ENCODE peak calls at places on chromosomes 2 and 18, in seven cellular contexts. E, O, H, P, L, T and B are unnamed samples.
A peak's percentile ranks its signal among the peaks of the same experiment; 100 is the strongest.

GRCh38 chr2:226995625-226996041 is 159.8 kb downstream of the RHBDD1 start:
- DNase-seq in P (no peak), E (no peak), H (peak; percentile 77), L (no peak), T (peak; percentile 82), O (no peak), B (no peak)

GRCh38 chr2:207813221-207813916 is 43.7 kb upstream of the FZD5 start:
- DNase-seq in O (no peak), L (no peak), H (no peak), P (no peak), E (no peak), T (no peak), B (no peak)

GRCh38 chr18:43760010-43760409 is 482.7 kb upstream of the SYT4 start:
- DNase-seq in L (no peak), E (no peak), P (no peak), H (no peak), O (no peak), T (no peak), B (no peak)

GRCh38 chr18:41992066-41992465 is 37.0 kb downstream of the PIK3C3 start:
- DNase-seq in P (no peak), E (no peak), O (no peak), L (no peak), H (no peak), T (no peak), B (no peak)

GRCh38 chr2:15747698-15748471 is 156.2 kb downstream of the DDX1 start:
- DNase-seq in O (no peak), E (no peak), H (no peak), T (no peak), P (no peak), L (no peak), B (no peak)

GRCh38 chr2:20141056-20141762 is 83.7 kb downstream of the SDC1 start:
- DNase-seq in H (peak; percentile 96), E (peak; percentile 61), L (peak; percentile 85), P (peak; percentile 67), T (peak; percentile 90), O (no peak), B (no peak)

GRCh38 chr18:42614619-42615293 is 500.7 kb downstream of the RIT2 start:
- DNase-seq in P (no peak), H (no peak), L (no peak), E (no peak), T (no peak), O (no peak), B (no peak)

GRCh38 chr2:17800219-17800618 is 16.0 kb upstream of the MSGN1 start:
- DNase-seq in T (no peak), E (peak; percentile 76), L (no peak), H (peak; percentile 18), O (no peak), P (no peak), B (no peak)

GRCh38 chr2:46770622-46771021 is 145.0 kb downstream of the MCFD2 start:
- DNase-seq in T (no peak), H (peak; percentile 96), E (peak; percentile 90), O (no peak), P (no peak), L (no peak), B (no peak)

GRCh38 chr2:184611221-184612085 is 13.1 kb downstream of the ZNF804A start:
- DNase-seq in T (no peak), H (peak; percentile 48), P (no peak), L (no peak), O (no peak), E (no peak), B (no peak)

GRCh38 chr18:48563027-48563426 is 24.2 kb downstream of the CTIF start:
- DNase-seq in T (no peak), H (peak; percentile 92), L (no peak), O (no peak), P (no peak), E (no peak), B (no peak)

GRCh38 chr2:74186038-74186437 is 7.4 kb upstream of the MOB1A start:
- DNase-seq in E (no peak), P (no peak), H (no peak), T (peak; percentile 31), L (no peak), O (no peak), B (no peak)

GRCh38 chr2:28361991-28362710 is 30.5 kb upstream of the FOSL2 start:
- DNase-seq in T (no peak), H (no peak), L (no peak), O (no peak), P (no peak), E (no peak), B (no peak)

GRCh38 chr2:86308984-86309695 is 28.3 kb downstream of the REEP1 start:
- DNase-seq in L (no peak), H (no peak), O (no peak), E (no peak), P (no peak), T (no peak), B (no peak)

GRCh38 chr2:85259101-85259590 is 68.6 kb downstream of the TGOLN2 start:
- DNase-seq in H (peak; percentile 65), E (no peak), O (no peak), L (peak; percentile 53), T (no peak), P (no peak), B (no peak)

GRCh38 chr2:111100765-111101162 is 19.9 kb upstream of the BCL2L11 start:
- DNase-seq in P (no peak), E (no peak), T (no peak), O (no peak), L (no peak), H (no peak), B (no peak)

GRCh38 chr2:3785220-3785889 is 82.0 kb downstream of the DCDC2C start:
- DNase-seq in E (no peak), T (no peak), H (peak; percentile 74), P (no peak), O (no peak), L (no peak), B (no peak)

DNA sequence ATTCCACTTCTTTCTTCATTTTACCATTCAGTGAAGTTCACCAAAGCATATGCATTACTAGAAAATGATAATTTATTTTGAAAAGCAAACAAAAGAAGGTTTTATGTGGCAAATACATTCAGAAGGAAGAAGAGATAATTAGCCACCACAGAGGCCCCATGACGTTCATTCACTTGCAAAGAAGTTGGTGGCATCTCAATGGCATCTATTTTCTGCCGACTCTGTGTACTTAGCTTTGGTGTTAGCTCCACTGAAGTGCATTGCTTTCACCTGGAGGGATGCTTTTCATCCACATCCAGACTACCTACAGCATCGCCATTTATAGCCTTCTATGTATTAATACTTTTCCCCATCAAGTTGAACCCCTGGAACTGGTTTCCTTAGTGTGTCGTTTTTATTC is 53.8 kb downstream of the TRIB2 start:
- DNase-seq in E (no peak), L (no peak), H (no peak), O (no peak), T (no peak), P (no peak), B (no peak)
- H3K4me3 ChIP-seq in E (no peak overlapping the region), L (no peak overlapping the region), H (no peak overlapping the region), O (no peak overlapping the region), T (no peak overlapping the region), P (no peak overlapping the region), B (no peak overlapping the region)

GRCh38 chr18:31942999-31943894 is at the start of gene TRAPPC8:
- DNase-seq in L (peak; percentile 99), O (peak; percentile 97), H (peak; percentile 98), T (peak; percentile 99), P (peak; percentile 98), E (peak; percentile 98), B (peak; percentile 98)
- TF ChIP-seq POLR2A in L (peak; percentile 77), O (peak; percentile 60), H (peak; percentile 89), T (peak; percentile 78), P (peak; percentile 50), E (peak; percentile 96), B (peak; percentile 40)

GRCh38 chr2:25361261-25362048 is 19.7 kb upstream of the DNMT3A start:
- DNase-seq in T (no peak), H (no peak), E (no peak), O (no peak), L (no peak), P (no peak), B (no peak)

GRCh38 chr2:25362564-25363145 is 20.9 kb upstream of the DNMT3A start:
- DNase-seq in L (peak; percentile 40), P (no peak), E (no peak), H (no peak), T (peak; percentile 55), O (no peak), B (peak; percentile 27)

GRCh38 chr2:25362049-25362563 is 20.4 kb upstream of the DNMT3A start:
- DNase-seq in L (peak; percentile 87), E (peak; percentile 93), H (peak; percentile 88), P (peak; percentile 93), O (peak; percentile 63), T (peak; percentile 88), B (peak; percentile 94)

GRCh38 chr2:25365241-25365640 is 23.5 kb upstream of the DNMT3A start:
- DNase-seq in H (no peak), O (no peak), L (no peak), E (no peak), T (no peak), P (no peak), B (no peak)

GRCh38 chr2:25363733-25364132 is 22.0 kb upstream of the DNMT3A start:
- DNase-seq in E (no peak), O (no peak), P (no peak), T (no peak), L (peak; percentile 43), H (no peak), B (no peak)
- H3K36me3 ChIP-seq in E (no peaks in the 10 kb centered on the region), O (no peaks in the 10 kb centered on the region), P (no peaks in the 10 kb centered on the region), T (no peaks in the 10 kb centered on the region), L (no peaks in the 10 kb centered on the region), H (no peaks in the 10 kb centered on the region), B (no peaks in the 10 kb centered on the region)

GRCh38 chr2:203721770-203722169 is 15.3 kb downstream of the CD28 start:
- DNase-seq in P (no peak), E (no peak), L (no peak), T (no peak), O (no peak), H (no peak), B (no peak)

GRCh38 chr2:203722411-203722810 is 16.0 kb downstream of the CD28 start:
- DNase-seq in H (peak; percentile 47), E (no peak), L (no peak), T (no peak), P (no peak), O (no peak), B (no peak)

GRCh38 chr2:203719456-203719855 is 13.0 kb downstream of the CD28 start:
- DNase-seq in H (no peak), P (no peak), O (no peak), T (no peak), E (no peak), L (no peak), B (no peak)

GRCh38 chr2:203720011-203720410 is 13.6 kb downstream of the CD28 start:
- DNase-seq in E (no peak), H (no peak), O (no peak), L (no peak), P (no peak), T (no peak), B (no peak)

DNA sequence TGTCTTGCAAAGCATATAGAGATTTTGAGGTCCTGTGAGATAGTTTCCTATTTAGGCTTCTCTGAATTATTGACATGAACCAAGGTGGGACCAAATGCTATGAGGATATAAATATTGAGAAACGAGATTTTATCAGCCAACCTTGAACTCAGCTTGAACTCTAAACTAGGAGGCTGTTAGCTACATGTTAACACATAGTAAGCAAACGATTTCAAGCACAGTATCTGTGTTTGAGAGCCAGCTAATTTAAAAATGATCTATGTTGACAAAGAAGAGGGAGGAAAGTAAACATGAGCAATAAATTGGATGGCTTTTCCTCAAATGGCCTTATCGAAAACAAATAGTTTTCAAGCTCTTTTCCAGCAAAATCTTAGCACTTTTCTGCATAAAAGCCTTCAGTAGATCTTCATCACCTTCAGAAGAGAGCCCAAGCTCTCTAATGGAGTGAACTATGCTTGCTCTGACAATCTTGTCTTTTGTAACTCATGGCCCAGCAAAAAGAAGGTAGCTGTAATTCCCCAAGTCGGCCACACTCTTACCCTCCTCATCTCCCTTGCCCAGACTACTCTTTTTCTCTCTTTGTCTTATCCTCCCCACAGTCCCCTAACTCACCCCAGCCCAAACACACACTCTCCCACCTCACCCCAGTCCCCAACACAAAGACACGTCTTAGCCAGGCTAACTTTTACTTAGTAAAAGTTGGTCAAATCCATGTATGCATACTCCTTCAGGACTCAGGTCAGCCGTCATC is 14.7 kb downstream of the CD28 start:
- DNase-seq in O (no peak), T (no peak), L (no peak), H (no peak), P (no peak), E (peak; percentile 57), B (no peak)
- H3K4me3 ChIP-seq in O (no peak overlapping the region), T (no peak overlapping the region), L (no peak overlapping the region), H (no peak overlapping the region), P (no peak overlapping the region), E (no peak overlapping the region), B (no peak overlapping the region)